ENCODE peak calls at places on chromosome 7, in ten cellular contexts. H, Y, V, I, E, D, N, S, A and T are unnamed samples.

GRCh38 chr7:91091631-91092030 is 172.6 kb upstream of the FZD1 start:
- DNase-seq in H (no peak), Y (no peak), V (no peak), I (no peak), E (no peak), D (no peak), N (no peak), S (no peak), A (no peak), T (no peak)

GRCh38 chr7:29315302-29316270 is 121.0 kb downstream of the CHN2 start:
- DNase-seq in H (no peak), Y (no peak), V (no peak), I (no peak), E (no peak), D (no peak), N (no peak), S (no peak), A (no peak), T (no peak)

GRCh38 chr7:6306471-6306870 is 34.0 kb upstream of the CYTH3 start:
- DNase-seq in H (no peak), Y (peak), V (no peak), I (peak), E (no peak), D (no peak), N (no peak), S (no peak), A (no peak), T (no peak)

GRCh38 chr7:154857240-154857639 is 145.7 kb downstream of the PAXIP1 start:
- DNase-seq in H (no peak), Y (no peak), V (no peak), I (no peak), E (no peak), D (no peak), N (no peak), S (no peak), A (no peak), T (no peak)

GRCh38 chr7:1995426-1995825 is 237.3 kb downstream of the MAD1L1 start:
- DNase-seq in H (no peak), Y (no peak), V (no peak), I (no peak), E (no peak), D (no peak), N (no peak), S (no peak), A (no peak), T (no peak)

GRCh38 chr7:36283711-36284130 is 105.9 kb upstream of the ANLN start:
- DNase-seq in H (no peak), Y (no peak), V (no peak), I (no peak), E (peak), D (no peak), N (no peak), S (no peak), A (no peak), T (no peak)

GRCh38 chr7:126436213-126436868 is 816.4 kb downstream of the GRM8 start:
- DNase-seq in H (no peak), Y (no peak), V (no peak), I (no peak), E (no peak), D (no peak), N (no peak), S (no peak), A (no peak), T (no peak)

GRCh38 chr7:109020251-109020650 is 450.6 kb downstream of the DNAJB9 start:
- DNase-seq in H (no peak), Y (no peak), V (no peak), I (no peak), E (no peak), D (no peak), N (no peak), S (no peak), A (no peak), T (no peak)

GRCh38 chr7:94222516-94222915 is 172.2 kb upstream of the COL1A2 start:
- DNase-seq in H (no peak), Y (no peak), V (no peak), I (no peak), E (no peak), D (no peak), N (no peak), S (no peak), A (no peak), T (no peak)

GRCh38 chr7:92925876-92926696 is 89.7 kb upstream of the CDK6 start:
- DNase-seq in H (no peak), Y (no peak), V (no peak), I (no peak), E (no peak), D (no peak), N (peak), S (no peak), A (no peak), T (no peak)

GRCh38 chr7:134362587-134363483 is 46.1 kb upstream of the SLC35B4 start:
- DNase-seq in H (no peak), Y (no peak), V (no peak), I (no peak), E (no peak), D (no peak), N (no peak), S (no peak), A (no peak), T (no peak)

GRCh38 chr7:5564894-5565293 is 141.3 kb upstream of the TNRC18 start:
- DNase-seq in H (no peak), Y (no peak), V (no peak), I (no peak), E (no peak), D (no peak), N (no peak), S (no peak), A (no peak), T (no peak)

GRCh38 chr7:26705567-26705966 is 158.8 kb downstream of the SKAP2 start:
- DNase-seq in H (no peak), Y (no peak), V (no peak), I (peak), E (no peak), D (no peak), N (no peak), S (no peak), A (no peak), T (no peak)

GRCh38 chr7:100489824-100490223 is 6.1 kb downstream of the NYAP1 start:
- DNase-seq in H (peak), Y (no peak), V (no peak), I (no peak), E (no peak), D (no peak), N (peak), S (no peak), A (peak), T (no peak)

GRCh38 chr7:76340617-76341131 is 18.1 kb downstream of the YWHAG start:
- DNase-seq in H (no peak), Y (no peak), V (no peak), I (no peak), E (no peak), D (peak), N (no peak), S (no peak), A (no peak), T (no peak)

GRCh38 chr7:90401989-90402388 is 1.3 kb upstream of the CLDN12 start:
- DNase-seq in H (no peak), Y (no peak), V (no peak), I (no peak), E (no peak), D (no peak), N (no peak), S (no peak), A (no peak), T (no peak)

GRCh38 chr7:75740846-75741497 is 2.2 kb upstream of the HIP1 start:
- DNase-seq in H (no peak), Y (no peak), V (no peak), I (no peak), E (peak), D (no peak), N (peak), S (no peak), A (no peak), T (no peak)